ENCODE peak calls at places on chromosomes 13 and 19, in six cellular contexts. W, B, C, D, L and Y are unnamed samples.

GRCh38 chr13:111488466-111489132 is 168.2 kb downstream of the TEX29 start:
- DNase-seq in W (no peak), B (no peak), C (no peak), D (no peak), L (no peak), Y (no peak)

GRCh38 chr13:26324867-26325266 is 70.9 kb downstream of the CDK8 start:
- DNase-seq in W (no peak), B (no peak), C (no peak), D (no peak), L (no peak), Y (no peak)

GRCh38 chr19:20840371-20840770 is 64.3 kb downstream of the ZNF66 start:
- DNase-seq in W (no peak), B (no peak), C (no peak), D (no peak), L (no peak), Y (no peak)

GRCh38 chr13:31978021-31978420 is 53.6 kb upstream of the FRY start:
- DNase-seq in W (no peak), B (no peak), C (no peak), D (no peak), L (no peak), Y (no peak)

GRCh38 chr13:110869231-110869804 is 45.6 kb downstream of the ANKRD10 start:
- DNase-seq in W (no peak), B (no peak), C (no peak), D (no peak), L (peak; percentile 33), Y (no peak)

GRCh38 chr13:82088781-82089180 is 1747.9 kb upstream of the SPRY2 start:
- DNase-seq in W (no peak), B (no peak), C (no peak), D (no peak), L (no peak), Y (no peak)

GRCh38 chr13:39415003-39415402 is 188.0 kb downstream of the LHFPL6 start:
- DNase-seq in W (no peak), B (no peak), C (no peak), D (no peak), L (peak; percentile 41), Y (peak; percentile 63)

GRCh38 chr13:24032252-24032651 is 128.3 kb upstream of the SPATA13 start:
- DNase-seq in W (no peak), B (no peak), C (no peak), D (no peak), L (no peak), Y (no peak)

GRCh38 chr13:34833562-34834182 is 108.4 kb upstream of the NBEA start:
- DNase-seq in W (no peak), B (no peak), C (peak; percentile 1), D (no peak), L (no peak), Y (no peak)

GRCh38 chr19:6772028-6772865 is at the start of gene VAV1:
- DNase-seq in W (peak; percentile 88), B (peak; percentile 94), C (peak; percentile 95), D (peak; percentile 58), L (no peak), Y (no peak)

GRCh38 chr19:22882797-22883196 is 50.7 kb downstream of the ZNF723 start:
- DNase-seq in W (no peak), B (no peak), C (peak; percentile 68), D (no peak), L (no peak), Y (no peak)

GRCh38 chr13:42930136-42930535 is 61.9 kb downstream of the EPSTI1 start:
- DNase-seq in W (no peak), B (no peak), C (no peak), D (no peak), L (no peak), Y (no peak)

GRCh38 chr13:51956717-51957116 is 54.5 kb downstream of the ATP7B start:
- DNase-seq in W (no peak), B (no peak), C (no peak), D (no peak), L (no peak), Y (no peak)

GRCh38 chr13:58165617-58166016 is 534.1 kb downstream of the PCDH17 start:
- DNase-seq in W (no peak), B (no peak), C (no peak), D (no peak), L (no peak), Y (no peak)

GRCh38 chr19:19094513-19094912 is 30.7 kb downstream of the SLC25A42 start:
- DNase-seq in W (no peak), B (no peak), C (no peak), D (no peak), L (no peak), Y (no peak)

GRCh38 chr13:44373247-44373600 is 400 bp upstream of the SERP2 start:
- DNase-seq in W (no peak), B (no peak), C (no peak), D (no peak), L (no peak), Y (no peak)

GRCh38 chr13:30395192-30396158 is 26.8 kb upstream of the UBE2L5 start:
- DNase-seq in W (peak; percentile 85), B (peak; percentile 98), C (peak; percentile 91), D (peak; percentile 86), L (peak; percentile 97), Y (peak; percentile 99)

GRCh38 chr19:19113040-19113541 is 25.2 kb downstream of the TMEM161A start:
- DNase-seq in W (no peak), B (no peak), C (peak; percentile 21), D (no peak), L (no peak), Y (no peak)

GRCh38 chr19:12064266-12065099 is at the start of gene ZNF844:
- DNase-seq in W (peak; percentile 76), B (peak; percentile 98), C (peak; percentile 89), D (peak; percentile 99), L (peak; percentile 95), Y (peak; percentile 99)

GRCh38 chr13:99655351-99656091 is 154.2 kb downstream of the TM9SF2 start:
- DNase-seq in W (no peak), B (peak; percentile 84), C (no peak), D (no peak), L (no peak), Y (no peak)

GRCh38 chr13:64278493-64278892 is 2862.8 kb upstream of the PCDH20 start:
- DNase-seq in W (no peak), B (no peak), C (no peak), D (no peak), L (no peak), Y (no peak)

GRCh38 chr19:54357381-54357780 is 7.3 kb downstream of the LAIR1 start:
- DNase-seq in W (no peak), B (no peak), C (no peak), D (no peak), L (no peak), Y (no peak)

GRCh38 chr19:53696951-53697350 is 65.2 kb downstream of the DPRX start:
- DNase-seq in W (no peak), B (no peak), C (no peak), D (no peak), L (no peak), Y (no peak)

GRCh38 chr13:107202371-107203023 is 634.6 kb upstream of the ARGLU1 start:
- DNase-seq in W (no peak), B (no peak), C (no peak), D (peak; percentile 31), L (peak; percentile 66), Y (peak; percentile 77)

DNA sequence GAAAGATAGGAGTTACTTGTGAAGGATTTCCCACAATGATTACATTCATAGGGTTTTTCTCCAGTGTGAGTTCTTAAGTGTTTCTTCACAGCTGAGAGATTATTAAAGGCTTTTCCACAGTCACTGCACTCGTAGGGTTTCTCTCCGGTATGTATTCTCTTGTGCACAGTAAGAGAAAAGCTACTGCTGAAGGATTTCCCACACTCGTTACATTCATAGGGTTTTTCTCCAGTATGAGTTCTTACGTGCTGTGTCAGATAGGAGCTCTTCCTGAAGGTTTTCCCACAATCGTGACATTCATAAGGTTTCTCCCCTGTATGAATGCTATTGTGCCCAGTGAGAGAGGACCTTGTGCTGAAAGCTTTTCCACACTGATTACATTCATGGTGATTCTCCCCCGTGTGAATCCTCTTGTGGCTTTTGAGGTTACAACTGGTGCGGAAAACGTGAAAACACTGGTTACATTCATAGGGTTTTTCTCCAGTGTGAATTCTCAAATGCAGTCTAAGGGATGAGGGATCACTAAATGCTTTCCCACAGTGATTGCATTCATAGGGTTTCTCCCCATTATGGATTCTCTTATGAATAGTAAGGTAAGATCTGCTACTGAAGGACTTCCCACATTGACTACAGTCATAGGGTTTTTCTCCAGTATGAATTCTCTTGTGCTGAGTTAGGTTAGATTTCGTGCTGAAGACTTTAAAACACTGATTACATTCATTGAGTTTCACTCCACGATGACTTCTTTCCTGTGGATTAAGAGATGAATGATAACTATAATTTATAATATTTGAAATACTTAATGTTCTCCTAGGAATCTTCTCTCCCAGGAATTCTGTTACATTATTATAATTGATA is 20.6 kb downstream of the ZNF558 start:
- DNase-seq in W (no peak), B (no peak), C (no peak), D (no peak), L (no peak), Y (no peak)
- H3K9me3 ChIP-seq in W (peaks cover 75% of the 10 kb centered on the region), B (no peaks in the 10 kb centered on the region), C (peaks cover 43% of the 10 kb centered on the region), D (peaks cover 100% of the 10 kb centered on the region), L (no peaks in the 10 kb centered on the region), Y (peaks cover 100% of the 10 kb centered on the region)

DNA sequence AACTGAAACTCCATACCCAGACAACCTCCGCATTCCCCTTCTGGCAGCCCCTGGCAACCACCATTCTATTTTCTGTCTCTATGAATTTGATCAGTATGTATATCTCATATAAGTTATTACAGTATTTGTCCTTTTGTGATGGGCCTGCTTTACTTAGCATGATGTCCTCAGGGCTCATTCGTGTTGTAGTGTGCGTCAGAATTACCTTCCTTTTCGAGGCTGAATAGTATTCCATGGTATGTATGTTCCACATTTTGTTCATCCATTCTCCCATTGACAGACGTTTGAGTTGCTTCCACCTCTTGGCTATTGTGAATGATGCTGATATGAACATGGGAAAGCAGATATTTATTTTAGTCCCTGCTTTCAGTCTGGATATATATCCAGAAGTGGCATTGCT is 5.0 kb downstream of the PLEKHF1 start:
- DNase-seq in W (no peak), B (no peak), C (no peak), D (no peak), L (no peak), Y (no peak)
- H3K4me1 ChIP-seq in W (peaks cover 86% of the 10 kb centered on the region), B (no peaks in the 10 kb centered on the region), C (peaks cover 49% of the 10 kb centered on the region), D (peaks cover 97% of the 10 kb centered on the region), L (peaks cover 24% of the 10 kb centered on the region), Y (no peaks in the 10 kb centered on the region)

GRCh38 chr13:113519556-113519955 is 29.0 kb upstream of the DCUN1D2 start:
- DNase-seq in W (no peak), B (no peak), C (no peak), D (no peak), L (no peak), Y (no peak)
- H3K36me3 ChIP-seq in W (no peaks in the 10 kb centered on the region), B (no peaks in the 10 kb centered on the region), C (no peaks in the 10 kb centered on the region), D (peaks cover 62% of the 10 kb centered on the region), L (no peaks in the 10 kb centered on the region), Y (peaks cover 34% of the 10 kb centered on the region)

DNA sequence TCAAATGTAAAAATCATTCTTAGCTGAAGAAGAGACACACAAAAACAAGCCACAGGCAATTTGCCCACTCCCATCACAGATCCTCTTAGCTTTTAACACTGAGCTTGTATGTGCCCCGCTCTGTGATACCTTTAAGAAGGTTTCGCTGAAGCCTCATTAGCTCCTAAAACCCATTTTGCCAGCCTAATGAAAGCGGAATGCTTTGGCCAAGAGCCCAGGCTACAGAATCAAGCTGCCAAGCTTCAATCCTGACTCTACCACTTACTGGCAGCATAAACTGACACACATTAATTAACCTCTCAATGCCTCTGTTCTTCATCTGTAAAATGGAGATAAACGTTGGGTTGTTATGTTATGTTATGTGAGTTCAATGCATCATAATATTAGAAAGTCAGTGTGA is 10.5 kb downstream of the ZNF112 start:
- DNase-seq in W (no peak), B (no peak), C (no peak), D (no peak), L (no peak), Y (no peak)
- H3K9me3 ChIP-seq in W (no peaks in the 10 kb centered on the region), B (no peaks in the 10 kb centered on the region), C (no peaks in the 10 kb centered on the region), D (peaks cover 93% of the 10 kb centered on the region), L (no peaks in the 10 kb centered on the region), Y (peaks cover 23% of the 10 kb centered on the region)